ENCODE peak calls at places on chromosomes 3 and 15, in five cellular contexts. One of them, this sample, is unnamed.

GRCh38 chr15:42591238-42591936 is 16.0 kb downstream of the STARD9 start:
- DNase-seq in fibroblast of lung: peak
- DNase-seq in AG04450: no peak
- DNase-seq in astrocyte: peak
- DNase-seq in endothelial cell: no peak
- DNase-seq in this sample: no peak

GRCh38 chr3:30951806-30952205 is 57.3 kb upstream of the GADL1 start:
- DNase-seq in fibroblast of lung: peak
- DNase-seq in endothelial cell: no peak
- DNase-seq in AG04450: no peak
- DNase-seq in astrocyte: peak
- DNase-seq in this sample: no peak

GRCh38 chr3:45084361-45084760 is 58.3 kb downstream of the CLEC3B start:
- DNase-seq in astrocyte: no peak
- DNase-seq in fibroblast of lung: no peak
- DNase-seq in AG04450: no peak
- DNase-seq in endothelial cell: no peak
- DNase-seq in this sample: no peak

GRCh38 chr15:62291262-62291661 is 126.2 kb upstream of the C2CD4B start:
- DNase-seq in fibroblast of lung: no peak
- DNase-seq in AG04450: no peak
- DNase-seq in endothelial cell: no peak
- DNase-seq in astrocyte: no peak
- DNase-seq in this sample: no peak

GRCh38 chr15:31236184-31237041 is 90.2 kb upstream of the KLF13 start:
- DNase-seq in astrocyte: peak
- DNase-seq in AG04450: peak
- DNase-seq in fibroblast of lung: peak
- DNase-seq in endothelial cell: no peak
- DNase-seq in this sample: peak

GRCh38 chr15:96535148-96535547 is 204.6 kb downstream of the NR2F2 start:
- DNase-seq in fibroblast of lung: no peak
- DNase-seq in astrocyte: no peak
- DNase-seq in endothelial cell: no peak
- DNase-seq in AG04450: no peak
- DNase-seq in this sample: no peak

GRCh38 chr15:66799242-66799641 is 97.2 kb downstream of the SMAD6 start:
- DNase-seq in AG04450: no peak
- DNase-seq in astrocyte: no peak
- DNase-seq in endothelial cell: no peak
- DNase-seq in fibroblast of lung: no peak
- DNase-seq in this sample: no peak

GRCh38 chr15:66895794-66896453 is 169.5 kb upstream of the SMAD3 start:
- DNase-seq in AG04450: no peak
- DNase-seq in endothelial cell: no peak
- DNase-seq in fibroblast of lung: no peak
- DNase-seq in astrocyte: no peak
- DNase-seq in this sample: no peak

GRCh38 chr3:73399106-73399505 is 225.6 kb downstream of the PDZRN3 start:
- DNase-seq in AG04450: no peak
- DNase-seq in astrocyte: no peak
- DNase-seq in fibroblast of lung: no peak
- DNase-seq in endothelial cell: no peak
- DNase-seq in this sample: no peak

GRCh38 chr3:112647122-112647521 is 6.2 kb upstream of the CCDC80 start:
- DNase-seq in fibroblast of lung: peak
- DNase-seq in astrocyte: peak
- DNase-seq in endothelial cell: no peak
- DNase-seq in AG04450: peak
- DNase-seq in this sample: no peak

GRCh38 chr3:101351834-101352233 is 31.5 kb upstream of the IMPG2 start:
- DNase-seq in astrocyte: no peak
- DNase-seq in endothelial cell: no peak
- DNase-seq in AG04450: no peak
- DNase-seq in fibroblast of lung: no peak
- DNase-seq in this sample: no peak

GRCh38 chr3:126570103-126570541 is 11.4 kb upstream of the C3orf22 start:
- DNase-seq in endothelial cell: peak
- DNase-seq in AG04450: no peak
- DNase-seq in fibroblast of lung: no peak
- DNase-seq in astrocyte: no peak
- DNase-seq in this sample: peak

DNA sequence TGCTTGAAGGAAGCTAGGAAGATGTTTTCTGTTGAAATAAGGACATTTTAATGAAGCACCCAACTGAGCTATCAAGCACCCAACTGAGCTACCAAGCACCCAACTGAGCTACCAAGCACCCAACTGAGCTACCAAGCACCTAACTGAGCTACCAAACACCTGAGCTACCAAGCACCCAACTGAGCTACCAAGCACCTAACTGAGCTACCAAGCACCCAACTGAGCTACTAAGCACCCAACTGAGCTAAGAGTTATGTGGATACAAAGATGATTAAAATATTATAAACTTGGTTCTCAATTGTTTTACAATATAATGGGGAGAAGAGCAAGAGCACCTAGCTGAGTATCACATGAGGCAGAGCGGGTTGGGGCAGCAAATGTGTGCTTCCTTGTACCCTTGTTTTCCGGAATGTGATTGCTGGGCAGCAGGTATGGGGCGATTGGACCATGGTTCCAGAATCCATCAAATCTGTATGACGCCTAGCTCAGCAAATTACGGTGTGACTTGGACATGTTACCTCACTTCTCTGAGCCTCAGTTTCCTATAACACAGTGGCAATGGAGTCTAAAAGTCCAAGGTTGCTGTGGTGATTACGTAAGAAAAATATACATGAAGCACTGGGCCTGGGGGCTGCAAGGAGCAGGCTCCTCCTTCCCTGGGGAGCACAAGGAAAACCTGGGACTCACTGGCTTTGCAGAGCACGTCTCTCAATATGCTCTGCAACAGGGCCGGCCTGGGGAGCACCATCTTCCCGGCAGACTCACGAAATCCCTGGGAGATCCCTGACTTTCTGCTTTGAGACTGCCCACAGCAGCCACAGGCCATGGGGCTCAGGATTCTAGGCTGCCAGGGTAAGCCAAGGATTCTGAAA is 11.3 kb downstream of the BMF start:
- DNase-seq in fibroblast of lung: no peak
- DNase-seq in endothelial cell: no peak
- DNase-seq in AG04450: no peak
- DNase-seq in astrocyte: no peak
- DNase-seq in this sample: no peak
- TF ChIP-seq CTCF in fibroblast of lung: no peak
- TF ChIP-seq CTCF in endothelial cell: no peak
- TF ChIP-seq CTCF in AG04450: no peak
- TF ChIP-seq CTCF in astrocyte: no peak
- TF ChIP-seq CTCF in this sample: no peak

DNA sequence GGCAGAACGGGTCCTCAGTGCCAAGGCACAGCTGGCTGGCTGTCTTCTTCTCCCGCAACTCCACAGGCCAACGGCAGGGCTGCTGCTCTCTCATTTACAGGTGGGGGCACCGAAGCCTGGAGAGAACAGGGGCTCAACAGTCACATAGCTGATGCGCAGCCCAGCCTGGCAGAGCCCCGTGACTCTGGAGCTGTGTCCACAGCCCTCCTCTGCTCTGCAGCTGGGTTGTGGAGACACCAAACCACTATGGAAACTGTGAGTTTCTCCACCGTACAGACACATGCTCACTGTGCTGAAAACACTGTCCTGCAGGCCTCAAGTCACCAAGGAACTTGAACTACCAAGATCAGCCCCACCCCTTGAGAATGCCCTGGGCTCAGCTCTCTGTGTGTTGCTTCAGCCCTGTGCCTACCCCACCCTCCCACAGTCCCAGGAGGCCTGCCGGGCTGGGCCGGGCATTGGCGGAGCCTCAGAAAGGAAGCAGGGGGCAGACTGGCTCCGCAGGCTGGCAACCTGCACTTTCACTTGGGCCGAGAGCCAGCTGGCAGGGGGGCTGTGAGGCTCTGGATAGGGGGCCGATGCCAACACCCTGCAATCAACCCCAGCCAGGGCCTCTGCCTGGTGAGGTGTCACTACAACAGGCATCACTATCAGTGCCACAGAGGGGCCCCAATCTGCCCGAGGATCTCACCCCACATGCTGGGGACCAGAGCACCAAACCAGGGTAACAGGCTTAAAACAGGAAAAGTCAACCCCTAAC is 113.7 kb upstream of the RPL32 start:
- DNase-seq in fibroblast of lung: peak
- DNase-seq in endothelial cell: no peak
- DNase-seq in AG04450: no peak
- DNase-seq in astrocyte: no peak
- DNase-seq in this sample: peak
- TF ChIP-seq CTCF in fibroblast of lung: no peak
- TF ChIP-seq CTCF in endothelial cell: no peak
- TF ChIP-seq CTCF in AG04450: no peak
- TF ChIP-seq CTCF in astrocyte: no peak
- TF ChIP-seq CTCF in this sample: no peak

GRCh38 chr3:122948398-122948797 is 79.2 kb downstream of the SEMA5B start:
- DNase-seq in AG04450: no peak
- DNase-seq in endothelial cell: no peak
- DNase-seq in fibroblast of lung: no peak
- DNase-seq in astrocyte: no peak
- DNase-seq in this sample: no peak
- TF ChIP-seq CTCF in AG04450: no peak
- TF ChIP-seq CTCF in endothelial cell: no peak
- TF ChIP-seq CTCF in fibroblast of lung: no peak
- TF ChIP-seq CTCF in astrocyte: no peak
- TF ChIP-seq CTCF in this sample: no peak

DNA sequence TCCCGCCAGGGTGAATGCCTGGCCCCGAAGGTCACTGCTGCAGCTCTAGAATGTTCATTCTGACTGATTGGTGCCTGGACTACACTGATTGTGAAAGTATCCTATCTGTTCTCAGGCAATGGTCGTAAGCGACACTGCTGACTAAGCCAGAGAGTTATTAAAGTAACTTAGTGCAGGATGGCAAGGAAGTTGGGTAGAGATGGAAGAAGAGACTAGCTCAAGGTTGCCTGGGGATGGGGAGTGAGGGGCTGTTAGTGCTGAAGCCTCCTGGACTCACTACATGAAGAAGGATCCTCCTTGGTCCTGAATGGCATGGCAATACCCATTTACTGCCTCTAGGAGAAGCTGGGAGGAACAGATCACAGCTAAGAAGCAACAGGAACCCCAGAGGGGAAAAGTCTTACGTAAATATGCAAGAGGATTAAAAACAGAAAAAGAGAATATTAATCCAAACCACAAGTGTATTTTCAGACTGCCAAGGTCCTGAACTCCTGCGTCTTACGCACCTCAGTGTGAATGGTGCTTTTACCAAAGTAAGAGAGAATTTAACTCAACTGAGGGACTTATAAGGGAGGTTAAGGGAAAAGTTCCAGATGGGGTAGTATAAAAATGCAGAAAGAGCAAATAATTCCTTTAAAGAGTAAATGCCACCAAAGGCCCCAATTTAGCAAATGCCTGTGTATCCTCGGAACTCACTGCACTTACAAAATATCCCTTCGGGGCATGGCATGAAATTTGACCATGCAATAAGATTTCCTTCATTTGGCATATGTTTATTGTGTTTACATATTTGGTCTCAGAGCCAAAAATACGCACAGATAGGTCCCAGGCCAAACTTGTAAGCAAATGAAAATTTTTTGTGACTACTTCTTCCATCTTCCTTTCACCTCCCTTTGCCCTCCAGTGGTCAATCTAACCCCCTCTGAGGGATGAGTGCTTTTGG is 64.0 kb upstream of the DGKG start:
- DNase-seq in AG04450: peak
- DNase-seq in fibroblast of lung: peak
- DNase-seq in astrocyte: peak
- DNase-seq in endothelial cell: no peak
- DNase-seq in this sample: no peak
- TF ChIP-seq CTCF in AG04450: peak
- TF ChIP-seq CTCF in fibroblast of lung: peak
- TF ChIP-seq CTCF in astrocyte: peak
- TF ChIP-seq CTCF in endothelial cell: no peak
- TF ChIP-seq CTCF in this sample: no peak

DNA sequence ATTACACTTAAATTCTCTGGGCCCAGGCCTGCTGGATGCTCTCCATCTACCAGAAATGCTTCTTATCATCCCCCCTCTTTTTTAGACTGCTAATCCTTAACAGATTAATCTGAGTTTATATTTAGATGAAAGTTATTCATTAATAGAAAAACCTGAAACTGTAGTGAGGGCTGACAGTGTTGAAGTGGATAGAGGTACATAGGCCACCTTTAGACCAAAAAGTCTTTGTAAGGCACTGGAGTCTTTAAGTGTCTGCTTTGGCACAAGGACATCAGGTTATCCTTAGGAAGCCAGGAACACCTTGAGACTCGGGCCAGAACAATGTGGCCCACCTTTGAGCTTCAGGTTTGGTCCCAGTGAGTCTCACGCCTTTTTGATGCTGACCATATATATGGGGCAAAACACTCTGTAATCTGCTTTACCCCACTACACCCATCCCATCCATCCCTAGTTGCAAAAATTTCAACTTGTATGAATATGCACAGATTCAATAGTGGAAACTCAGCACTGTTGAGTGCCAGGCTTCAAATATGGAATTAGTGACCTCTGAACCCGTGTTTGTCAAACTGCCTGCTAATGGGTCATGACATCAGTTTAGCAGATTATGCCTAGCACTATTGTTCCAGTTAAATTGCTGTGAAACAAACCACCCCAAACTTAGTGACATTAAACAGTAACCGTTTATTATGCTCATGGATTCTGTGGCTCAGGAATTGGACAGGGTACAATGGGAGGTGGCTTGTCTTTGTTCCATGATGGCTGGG is 44.0 kb downstream of the PDE8A start:
- DNase-seq in AG04450: no peak
- DNase-seq in fibroblast of lung: no peak
- DNase-seq in endothelial cell: no peak
- DNase-seq in astrocyte: no peak
- DNase-seq in this sample: no peak
- TF ChIP-seq CTCF in AG04450: no peak
- TF ChIP-seq CTCF in fibroblast of lung: no peak
- TF ChIP-seq CTCF in endothelial cell: no peak
- TF ChIP-seq CTCF in astrocyte: no peak
- TF ChIP-seq CTCF in this sample: no peak

GRCh38 chr3:147712357-147712756 is 303.2 kb downstream of the ZIC1 start:
- DNase-seq in astrocyte: no peak
- DNase-seq in AG04450: no peak
- DNase-seq in fibroblast of lung: no peak
- DNase-seq in endothelial cell: no peak
- DNase-seq in this sample: no peak
- TF ChIP-seq CTCF in astrocyte: no peak
- TF ChIP-seq CTCF in AG04450: no peak
- TF ChIP-seq CTCF in fibroblast of lung: no peak
- TF ChIP-seq CTCF in endothelial cell: no peak
- TF ChIP-seq CTCF in this sample: no peak